ENCODE peak calls at places on chromosomes 6 and 20, in six cellular contexts. One of them, this sample, is unnamed.

GRCh38 chr6:5425797-5426196 is 164.5 kb downstream of the FARS2 start:
- DNase-seq in CD14-positive monocyte: no peak
- DNase-seq in stimulated activated CD8-positive, alpha-beta memory T cell treated with anti-CD3 and anti-CD28 coated beads, Interleukin-15, amount 100 ng/mL, for 4 hours: no peak
- DNase-seq in right cardiac atrium: no peak
- DNase-seq in HEK293T: no peak
- DNase-seq in NAMALWA: no peak
- DNase-seq in this sample: no peak

GRCh38 chr6:165751486-165751885 is 88.4 kb upstream of the PDE10A start:
- DNase-seq in CD14-positive monocyte: no peak
- DNase-seq in stimulated activated CD8-positive, alpha-beta memory T cell treated with anti-CD3 and anti-CD28 coated beads, Interleukin-15, amount 100 ng/mL, for 4 hours: no peak
- DNase-seq in right cardiac atrium: no peak
- DNase-seq in HEK293T: no peak
- DNase-seq in NAMALWA: no peak
- DNase-seq in this sample: no peak

GRCh38 chr20:36421641-36422040 is 115.5 kb downstream of the DLGAP4 start:
- DNase-seq in CD14-positive monocyte: no peak
- DNase-seq in stimulated activated CD8-positive, alpha-beta memory T cell treated with anti-CD3 and anti-CD28 coated beads, Interleukin-15, amount 100 ng/mL, for 4 hours: no peak
- DNase-seq in right cardiac atrium: no peak
- DNase-seq in HEK293T: no peak
- DNase-seq in NAMALWA: no peak
- DNase-seq in this sample: no peak

GRCh38 chr6:166005846-166006592 is 161.6 kb downstream of the TBXT start:
- DNase-seq in CD14-positive monocyte: no peak
- DNase-seq in stimulated activated CD8-positive, alpha-beta memory T cell treated with anti-CD3 and anti-CD28 coated beads, Interleukin-15, amount 100 ng/mL, for 4 hours: no peak
- DNase-seq in right cardiac atrium: peak; percentile 79
- DNase-seq in HEK293T: peak; percentile 83
- DNase-seq in NAMALWA: no peak
- DNase-seq in this sample: peak; percentile 96

GRCh38 chr6:114367315-114367961 is 24.6 kb upstream of the HS3ST5 start:
- DNase-seq in CD14-positive monocyte: no peak
- DNase-seq in stimulated activated CD8-positive, alpha-beta memory T cell treated with anti-CD3 and anti-CD28 coated beads, Interleukin-15, amount 100 ng/mL, for 4 hours: no peak
- DNase-seq in right cardiac atrium: no peak
- DNase-seq in HEK293T: no peak
- DNase-seq in NAMALWA: no peak
- DNase-seq in this sample: no peak

GRCh38 chr20:31475032-31475431 is at the start of the genes DEFB124 and REM1:
- DNase-seq in CD14-positive monocyte: no peak
- DNase-seq in stimulated activated CD8-positive, alpha-beta memory T cell treated with anti-CD3 and anti-CD28 coated beads, Interleukin-15, amount 100 ng/mL, for 4 hours: no peak
- DNase-seq in right cardiac atrium: peak; percentile 71
- DNase-seq in HEK293T: no peak
- DNase-seq in NAMALWA: no peak
- DNase-seq in this sample: no peak

GRCh38 chr6:39915866-39916265 is 18.4 kb downstream of the MOCS1 start:
- DNase-seq in CD14-positive monocyte: no peak
- DNase-seq in stimulated activated CD8-positive, alpha-beta memory T cell treated with anti-CD3 and anti-CD28 coated beads, Interleukin-15, amount 100 ng/mL, for 4 hours: no peak
- DNase-seq in right cardiac atrium: no peak
- DNase-seq in HEK293T: no peak
- DNase-seq in NAMALWA: no peak
- DNase-seq in this sample: no peak

GRCh38 chr20:3734111-3734843 is 1.8 kb downstream of the HSPA12B start:
- DNase-seq in CD14-positive monocyte: peak; percentile 35
- DNase-seq in stimulated activated CD8-positive, alpha-beta memory T cell treated with anti-CD3 and anti-CD28 coated beads, Interleukin-15, amount 100 ng/mL, for 4 hours: no peak
- DNase-seq in right cardiac atrium: peak; percentile 72
- DNase-seq in HEK293T: no peak
- DNase-seq in NAMALWA: no peak
- DNase-seq in this sample: no peak

GRCh38 chr20:61871913-61872312 is 193.8 kb downstream of the TAF4 start:
- DNase-seq in CD14-positive monocyte: no peak
- DNase-seq in stimulated activated CD8-positive, alpha-beta memory T cell treated with anti-CD3 and anti-CD28 coated beads, Interleukin-15, amount 100 ng/mL, for 4 hours: no peak
- DNase-seq in right cardiac atrium: no peak
- DNase-seq in HEK293T: no peak
- DNase-seq in NAMALWA: no peak
- DNase-seq in this sample: no peak

GRCh38 chr6:62344850-62345249 is 58.8 kb upstream of the KHDRBS2 start:
- DNase-seq in CD14-positive monocyte: no peak
- DNase-seq in stimulated activated CD8-positive, alpha-beta memory T cell treated with anti-CD3 and anti-CD28 coated beads, Interleukin-15, amount 100 ng/mL, for 4 hours: no peak
- DNase-seq in right cardiac atrium: no peak
- DNase-seq in HEK293T: no peak
- DNase-seq in NAMALWA: no peak
- DNase-seq in this sample: no peak

GRCh38 chr6:157398151-157398550 is 17.2 kb downstream of the ZDHHC14 start:
- DNase-seq in CD14-positive monocyte: no peak
- DNase-seq in stimulated activated CD8-positive, alpha-beta memory T cell treated with anti-CD3 and anti-CD28 coated beads, Interleukin-15, amount 100 ng/mL, for 4 hours: no peak
- DNase-seq in right cardiac atrium: no peak
- DNase-seq in HEK293T: no peak
- DNase-seq in NAMALWA: no peak
- DNase-seq in this sample: no peak

GRCh38 chr6:45576648-45577624 is 199.2 kb upstream of the SUPT3H start:
- DNase-seq in CD14-positive monocyte: no peak
- DNase-seq in stimulated activated CD8-positive, alpha-beta memory T cell treated with anti-CD3 and anti-CD28 coated beads, Interleukin-15, amount 100 ng/mL, for 4 hours: no peak
- DNase-seq in right cardiac atrium: peak; percentile 51
- DNase-seq in HEK293T: no peak
- DNase-seq in NAMALWA: no peak
- DNase-seq in this sample: no peak

This sample was measured in NCI-H460.